ENCODE peak calls at places on chromosomes 7 and 10, in ten cellular contexts. V is EL; A is C1 segment of cervical spinal cord; N is fibroblast of the conjunctiva; C is Calu3; B is astrocyte of the spinal cord; J is neural progenitor cell; U is GM10248; F is RPMI8226; H is stimulated activated CD4-positive, alpha-beta T cell treated with anti-CD3 and anti-CD28 coated beads, Interleukin-1b, Interleukin-23, amount 100 ng/mL, for 1 hour. I is an unnamed sample.

GRCh38 chr10:76297787-76298281 is 866.4 kb downstream of the LRMDA start:
- DNase-seq in H (no peak), N (no peak), B (no peak), A (no peak), U (no peak), J (peak), C (no peak), F (no peak), V (no peak), I (no peak)

GRCh38 chr7:13921062-13921461 is 68.4 kb downstream of the ETV1 start:
- DNase-seq in A (no peak), C (no peak), B (no peak), J (no peak), N (no peak), V (no peak), H (no peak), U (no peak), F (no peak), I (no peak)

GRCh38 chr7:100493476-100494264 is 9.9 kb downstream of the NYAP1 start:
- DNase-seq in V (no peak), N (no peak), J (peak), F (peak), H (no peak), C (peak), B (peak), A (no peak), U (peak), I (peak)

GRCh38 chr7:18053177-18053928 is 25.7 kb upstream of the PRPS1L1 start:
- DNase-seq in C (no peak), U (no peak), J (no peak), N (no peak), A (no peak), V (no peak), H (no peak), B (no peak), F (no peak), I (no peak)

GRCh38 chr7:2982831-2983230 is 60.8 kb downstream of the CARD11 start:
- DNase-seq in H (no peak), N (no peak), F (no peak), J (no peak), C (no peak), B (no peak), V (no peak), A (no peak), U (no peak), I (no peak)

GRCh38 chr7:78134256-78134655 is 335.7 kb downstream of the PHTF2 start:
- DNase-seq in A (no peak), N (peak), U (peak), J (peak), V (peak), F (peak), B (peak), C (peak), H (no peak), I (peak)

GRCh38 chr7:2530076-2530967 is 10.7 kb downstream of the LFNG start:
- DNase-seq in U (peak), C (peak), F (peak), N (no peak), J (peak), A (no peak), B (no peak), H (peak), V (peak), I (no peak)

GRCh38 chr7:81603-82342 is 110.6 kb upstream of the FAM20C start:
- DNase-seq in N (no peak), C (no peak), J (no peak), H (no peak), V (no peak), F (no peak), B (no peak), U (no peak), A (no peak), I (no peak)

GRCh38 chr10:69089638-69090599 is 2.0 kb downstream of the SRGN start:
- DNase-seq in F (peak), V (peak), H (peak), C (no peak), N (no peak), J (no peak), U (no peak), B (peak), A (no peak), I (peak)

GRCh38 chr7:12103948-12104347 is 107.1 kb upstream of the TMEM106B start:
- DNase-seq in V (no peak), U (no peak), H (no peak), B (no peak), A (no peak), N (no peak), F (no peak), J (no peak), C (no peak), I (no peak)

GRCh38 chr7:151109094-151110048 is 23.1 kb downstream of the AGAP3 start:
- DNase-seq in V (peak), J (no peak), A (no peak), N (no peak), U (no peak), F (no peak), H (no peak), C (no peak), B (no peak), I (no peak)

GRCh38 chr10:116752969-116753665 is 10.8 kb upstream of the HSPA12A start:
- DNase-seq in B (no peak), C (no peak), H (no peak), U (no peak), N (no peak), V (no peak), A (no peak), F (no peak), J (no peak), I (no peak)

GRCh38 chr10:112967200-112967599 is 17.2 kb downstream of the TCF7L2 start:
- DNase-seq in A (no peak), U (no peak), F (no peak), V (peak), C (no peak), H (no peak), N (no peak), B (peak), J (no peak), I (no peak)

GRCh38 chr10:119305860-119306513 is 98.6 kb downstream of the GRK5 start:
- DNase-seq in U (peak), N (peak), H (peak), A (no peak), J (no peak), F (peak), C (peak), B (peak), V (peak), I (peak)

GRCh38 chr7:101012931-101013330 is 7.0 kb upstream of the MUC17 start:
- DNase-seq in F (no peak), A (no peak), C (no peak), B (no peak), U (no peak), H (no peak), N (no peak), V (no peak), J (no peak), I (no peak)

GRCh38 chr10:128268015-128268722 is 141.9 kb upstream of the MKI67 start:
- DNase-seq in B (no peak), J (peak), V (peak), C (peak), A (no peak), H (no peak), F (peak), U (peak), N (peak), I (peak)

GRCh38 chr7:155706376-155706775 is 61.9 kb downstream of the RBM33 start:
- DNase-seq in J (no peak), B (no peak), U (no peak), H (no peak), A (no peak), C (no peak), V (no peak), N (no peak), F (no peak), I (no peak)

GRCh38 chr10:110845756-110846620 is 25.7 kb upstream of the PDCD4 start:
- DNase-seq in H (no peak), C (peak), J (no peak), A (no peak), U (no peak), B (no peak), F (no peak), V (no peak), N (no peak), I (no peak)